ENCODE peak calls at places on chromosome 3, in five cellular contexts. One of them, this sample, is unnamed.

GRCh38 chr3:124263168-124263567 is 271.2 kb upstream of the ROPN1 start:
- DNase-seq in uterus: no peak
- DNase-seq in ELF-1: no peak
- DNase-seq in 8988T: no peak
- DNase-seq in foreskin fibroblast: peak
- DNase-seq in this sample: no peak

GRCh38 chr3:186054481-186055399 is 54.1 kb downstream of the ETV5 start:
- DNase-seq in ELF-1: no peak
- DNase-seq in foreskin fibroblast: no peak
- DNase-seq in uterus: no peak
- DNase-seq in 8988T: no peak
- DNase-seq in this sample: no peak

GRCh38 chr3:71482771-71483170 is 100.8 kb downstream of the FOXP1 start:
- DNase-seq in ELF-1: no peak
- DNase-seq in uterus: no peak
- DNase-seq in foreskin fibroblast: no peak
- DNase-seq in 8988T: no peak
- DNase-seq in this sample: no peak

GRCh38 chr3:12719984-12720656 is 38.9 kb downstream of the TMEM40 start:
- DNase-seq in 8988T: peak
- DNase-seq in uterus: peak
- DNase-seq in ELF-1: peak
- DNase-seq in foreskin fibroblast: peak
- DNase-seq in this sample: peak

GRCh38 chr3:37279226-37279625 is 104.8 kb upstream of the LRRFIP2 start:
- DNase-seq in uterus: no peak
- DNase-seq in ELF-1: no peak
- DNase-seq in foreskin fibroblast: peak
- DNase-seq in 8988T: no peak
- DNase-seq in this sample: no peak

GRCh38 chr3:120198305-120198878 is 86.6 kb downstream of the GPR156 start:
- DNase-seq in uterus: no peak
- DNase-seq in ELF-1: no peak
- DNase-seq in foreskin fibroblast: no peak
- DNase-seq in 8988T: no peak
- DNase-seq in this sample: no peak

GRCh38 chr3:40057077-40057476 is 247.7 kb downstream of the MYRIP start:
- DNase-seq in foreskin fibroblast: peak
- DNase-seq in ELF-1: no peak
- DNase-seq in uterus: no peak
- DNase-seq in 8988T: no peak
- DNase-seq in this sample: no peak

GRCh38 chr3:59522550-59522949 is 472.7 kb upstream of the CFAP20DC start:
- DNase-seq in uterus: no peak
- DNase-seq in foreskin fibroblast: no peak
- DNase-seq in 8988T: no peak
- DNase-seq in ELF-1: no peak
- DNase-seq in this sample: no peak

GRCh38 chr3:120145498-120146285 is 51.4 kb upstream of the GSK3B start:
- DNase-seq in foreskin fibroblast: peak
- DNase-seq in 8988T: no peak
- DNase-seq in uterus: no peak
- DNase-seq in ELF-1: peak
- DNase-seq in this sample: no peak

GRCh38 chr3:188510366-188510765 is 356.4 kb downstream of the LPP start:
- DNase-seq in 8988T: no peak
- DNase-seq in ELF-1: no peak
- DNase-seq in foreskin fibroblast: no peak
- DNase-seq in uterus: no peak
- DNase-seq in this sample: no peak

GRCh38 chr3:194203482-194204035 is 67.6 kb downstream of the HES1 start:
- DNase-seq in ELF-1: no peak
- DNase-seq in 8988T: no peak
- DNase-seq in uterus: no peak
- DNase-seq in foreskin fibroblast: no peak
- DNase-seq in this sample: peak

GRCh38 chr3:69740103-69741021 is 1.1 kb downstream of the MITF start:
- DNase-seq in uterus: peak
- DNase-seq in foreskin fibroblast: no peak
- DNase-seq in ELF-1: peak
- DNase-seq in 8988T: peak
- DNase-seq in this sample: peak

This sample was measured in H7.